ENCODE peak calls at places on chromosomes 3 and 15, in five cellular contexts. B, D, J, Q and U are unnamed samples.

GRCh38 chr15:87267798-87268197 is 988.7 kb downstream of the NTRK3 start:
- DNase-seq in B (no peak), D (no peak), J (no peak), Q (no peak), U (no peak)

GRCh38 chr15:62390793-62391543 is 225.9 kb upstream of the C2CD4B start:
- DNase-seq in B (peak), D (no peak), J (no peak), Q (no peak), U (peak)

GRCh38 chr3:134291300-134292254 is 40.9 kb upstream of the RYK start:
- DNase-seq in B (no peak), D (no peak), J (no peak), Q (no peak), U (peak)

GRCh38 chr15:53962646-53963561 is 15.3 kb upstream of the UNC13C start:
- DNase-seq in B (no peak), D (no peak), J (no peak), Q (peak), U (no peak)

GRCh38 chr15:77720617-77721016 is 87.9 kb upstream of the LINGO1 start:
- DNase-seq in B (no peak), D (no peak), J (no peak), Q (no peak), U (no peak)

GRCh38 chr3:197519801-197520211 is 36.0 kb downstream of the BDH1 start:
- DNase-seq in B (no peak), D (no peak), J (no peak), Q (no peak), U (no peak)

GRCh38 chr3:42013652-42014442 is 51.9 kb upstream of the ULK4 start:
- DNase-seq in B (no peak), D (no peak), J (no peak), Q (peak), U (peak)

GRCh38 chr15:64979252-64979710 is 10.4 kb downstream of the SPG21 start:
- DNase-seq in B (no peak), D (no peak), J (no peak), Q (no peak), U (no peak)

GRCh38 chr15:52464478-52464877 is 64.2 kb downstream of the MYO5A start:
- DNase-seq in B (no peak), D (no peak), J (no peak), Q (no peak), U (no peak)

GRCh38 chr3:59245300-59245878 is 195.6 kb upstream of the CFAP20DC start:
- DNase-seq in B (no peak), D (no peak), J (no peak), Q (no peak), U (no peak)

GRCh38 chr3:4757056-4757948 is 221.9 kb upstream of the BHLHE40 start:
- DNase-seq in B (no peak), D (no peak), J (no peak), Q (no peak), U (no peak)

GRCh38 chr3:152258448-152259302 is 10.1 kb upstream of the MBNL1 start:
- DNase-seq in B (no peak), D (peak), J (peak), Q (peak), U (peak)

GRCh38 chr3:46372492-46373359 is 2.0 kb downstream of the CCR5 start:
- DNase-seq in B (no peak), D (no peak), J (no peak), Q (no peak), U (no peak)

GRCh38 chr15:63998489-63998888 is 47.8 kb downstream of the DAPK2 start:
- DNase-seq in B (no peak), D (no peak), J (no peak), Q (no peak), U (no peak)

GRCh38 chr15:92077353-92078080 is 224.0 kb downstream of the SLCO3A1 start:
- DNase-seq in B (no peak), D (no peak), J (peak), Q (peak), U (peak)

GRCh38 chr3:142923694-142924093 is 34.8 kb upstream of the PCOLCE2 start:
- DNase-seq in B (no peak), D (no peak), J (no peak), Q (no peak), U (no peak)

GRCh38 chr3:109685084-109686079 is 348.0 kb upstream of the DPPA4 start:
- DNase-seq in B (no peak), D (peak), J (peak), Q (no peak), U (peak)

GRCh38 chr3:94050546-94050945 is 12.2 kb downstream of the DHFR2 start:
- DNase-seq in B (no peak), D (no peak), J (no peak), Q (no peak), U (no peak)

GRCh38 chr3:48433472-48434118 is 3.7 kb upstream of the PLXNB1 start:
- DNase-seq in B (no peak), D (no peak), J (no peak), Q (no peak), U (no peak)

GRCh38 chr3:48430359-48431101 is 644 bp upstream of the PLXNB1 start:
- DNase-seq in B (no peak), D (no peak), J (no peak), Q (no peak), U (no peak)

GRCh38 chr3:48434591-48435222 is 4.8 kb upstream of the PLXNB1 start:
- DNase-seq in B (no peak), D (no peak), J (no peak), Q (no peak), U (no peak)

GRCh38 chr3:48431224-48432029 is 1.5 kb upstream of the PLXNB1 start:
- DNase-seq in B (no peak), D (no peak), J (no peak), Q (no peak), U (no peak)

DNA sequence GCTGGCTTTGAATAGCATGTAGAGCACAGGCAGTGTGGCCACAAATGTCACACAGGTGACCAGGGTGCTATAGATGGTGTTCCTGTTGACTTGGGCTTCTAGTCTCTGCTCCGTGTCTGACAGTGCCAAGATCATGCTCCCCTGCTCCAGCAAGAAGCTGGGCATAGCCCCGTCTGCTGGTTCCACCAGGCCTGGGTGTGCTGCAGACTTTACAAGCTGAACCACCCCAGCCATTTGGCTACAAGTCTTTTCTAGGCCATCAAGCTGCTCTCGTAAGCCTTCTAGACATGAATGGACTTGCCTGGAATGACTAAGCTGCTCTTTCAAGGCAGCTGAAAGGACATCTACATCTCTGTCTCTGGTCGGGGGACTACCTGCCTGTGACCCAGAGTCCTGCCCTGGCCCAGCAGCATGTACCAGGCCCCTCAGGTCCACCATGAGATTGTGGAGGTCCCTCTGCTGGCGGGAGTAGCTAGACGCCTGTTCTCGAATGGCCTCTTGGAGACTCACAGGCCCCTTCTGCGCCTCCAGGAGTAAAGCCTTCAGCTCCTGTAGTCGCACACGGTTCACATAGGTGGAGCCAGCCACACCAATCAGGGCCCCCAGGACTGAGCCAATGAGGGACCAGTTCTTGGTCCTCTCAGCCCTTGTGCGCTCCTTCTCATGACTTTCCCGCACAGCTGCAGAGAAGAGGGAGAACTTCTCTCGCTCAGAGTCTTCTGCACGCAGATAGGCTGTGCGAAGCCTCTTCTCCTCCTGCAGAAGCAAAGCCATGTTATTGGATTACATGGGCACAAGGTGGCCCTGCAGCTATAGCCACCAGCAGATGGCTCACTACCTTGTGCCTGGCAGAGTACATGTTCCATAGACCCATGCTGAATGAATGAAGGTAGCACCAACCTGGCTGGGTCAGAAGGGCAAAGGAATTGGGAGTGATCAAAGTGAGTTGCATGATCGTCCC is 2.8 kb upstream of the PLXNB1 start:
- DNase-seq in B (no peak), D (no peak), J (no peak), Q (no peak), U (no peak)
- TF ChIP-seq CTCF in B (no peak), D (peak), J (no peak), Q (no peak), U (no peak)

GRCh38 chr3:119575507-119575906 is 3.8 kb upstream of the ADPRH start:
- DNase-seq in B (no peak), D (no peak), J (no peak), Q (no peak), U (no peak)

GRCh38 chr3:119579366-119580147 is at the start of gene ADPRH:
- DNase-seq in B (peak), D (peak), J (peak), Q (peak), U (peak)

GRCh38 chr3:119582178-119582577 is 2.9 kb downstream of the ADPRH start:
- DNase-seq in B (no peak), D (no peak), J (no peak), Q (no peak), U (no peak)

GRCh38 chr3:119585193-119585592 is 5.9 kb downstream of the ADPRH start:
- DNase-seq in B (no peak), D (no peak), J (no peak), Q (no peak), U (no peak)

GRCh38 chr3:119580148-119580760 is 962 bp downstream of the ADPRH start:
- DNase-seq in B (peak), D (no peak), J (no peak), Q (no peak), U (no peak)
- TF ChIP-seq CTCF in B (no peak), D (no peak), J (no peak), Q (no peak), U (peak)

GRCh38 chr3:88057650-88058321 is 1.0 kb downstream of the CGGBP1 start:
- DNase-seq in B (no peak), D (no peak), J (no peak), Q (no peak), U (no peak)
- TF ChIP-seq CTCF in B (no peak), D (peak), J (no peak), Q (peak), U (no peak)

GRCh38 chr3:180457238-180457637 is 144.7 kb upstream of the TTC14 start:
- DNase-seq in B (no peak), D (no peak), J (no peak), Q (no peak), U (no peak)
- TF ChIP-seq CTCF in B (no peak), D (no peak), J (no peak), Q (no peak), U (no peak)

GRCh38 chr15:76196286-76196948 is 114.9 kb downstream of the ETFA start:
- DNase-seq in B (peak), D (no peak), J (no peak), Q (no peak), U (peak)
- TF ChIP-seq CTCF in B (no peak), D (no peak), J (no peak), Q (no peak), U (no peak)

GRCh38 chr3:65830948-65831732 is 207.6 kb downstream of the MAGI1 start:
- DNase-seq in B (no peak), D (no peak), J (no peak), Q (no peak), U (no peak)

GRCh38 chr3:65829228-65829627 is 209.5 kb downstream of the MAGI1 start:
- DNase-seq in B (no peak), D (no peak), J (no peak), Q (no peak), U (no peak)

GRCh38 chr3:65833761-65834505 is 204.8 kb downstream of the MAGI1 start:
- DNase-seq in B (no peak), D (no peak), J (no peak), Q (no peak), U (no peak)

GRCh38 chr3:65828706-65829105 is 210.0 kb downstream of the MAGI1 start:
- DNase-seq in B (no peak), D (no peak), J (no peak), Q (no peak), U (no peak)

DNA sequence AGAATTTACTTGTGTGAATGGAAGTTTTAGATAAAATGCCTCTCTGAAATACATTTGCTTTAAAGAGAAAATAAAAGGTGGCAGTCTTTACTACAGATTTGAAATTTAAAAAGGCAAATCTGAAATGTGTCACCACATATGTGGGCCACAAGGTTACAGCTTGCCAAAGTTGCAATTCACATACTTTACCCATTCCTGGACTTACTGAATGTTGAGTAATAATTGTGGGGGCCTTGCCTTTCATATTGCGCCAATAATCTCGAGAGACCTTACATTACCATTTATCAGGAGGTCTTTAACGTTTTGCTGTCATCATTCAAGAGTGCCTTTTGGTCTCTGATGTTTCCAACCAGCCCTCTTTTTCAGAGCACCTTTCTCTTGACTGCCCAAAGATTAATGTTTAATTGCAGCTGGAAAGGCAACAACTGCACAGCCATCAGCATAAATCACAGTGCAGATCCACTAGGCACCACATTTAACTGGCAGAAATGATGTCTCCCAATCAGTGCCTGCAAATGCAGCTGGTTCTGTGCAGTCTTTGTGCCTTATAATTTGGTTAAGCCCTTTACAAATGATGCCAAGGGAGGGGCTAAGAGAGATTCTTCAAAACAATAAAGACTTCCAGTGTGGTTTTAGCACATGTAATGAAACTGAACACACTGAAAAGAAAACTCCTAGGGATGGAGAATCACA is 206.8 kb downstream of the MAGI1 start:
- DNase-seq in B (no peak), D (no peak), J (no peak), Q (no peak), U (no peak)
- TF ChIP-seq CTCF in B (no peak), D (no peak), J (no peak), Q (no peak), U (no peak)

DNA sequence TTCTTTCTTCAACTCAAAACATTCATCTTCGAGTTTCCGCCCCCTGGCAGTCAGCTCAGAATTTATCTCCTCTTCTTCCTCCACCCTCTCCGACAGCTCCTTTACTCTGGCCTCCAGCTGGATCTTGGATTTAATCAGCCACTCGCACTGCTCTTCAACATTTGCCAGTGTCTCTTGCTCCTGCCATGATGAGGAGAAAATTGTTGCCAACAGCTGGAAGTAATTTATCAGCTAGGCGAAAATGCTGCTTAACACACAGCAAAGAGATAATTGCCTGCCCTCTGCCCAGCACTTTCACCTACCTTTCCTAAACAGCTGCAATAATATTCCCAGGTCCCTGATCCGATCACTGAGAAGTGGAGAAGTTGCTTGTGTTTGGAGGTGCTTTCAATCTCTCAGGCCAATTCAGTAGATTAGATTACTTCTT is 69.3 kb downstream of the MYH15 start:
- DNase-seq in B (no peak), D (no peak), J (no peak), Q (no peak), U (no peak)
- TF ChIP-seq CTCF in B (no peak), D (no peak), J (no peak), Q (no peak), U (no peak)

GRCh38 chr3:132840201-132840700 is 118.0 kb upstream of the NPHP3 start:
- DNase-seq in B (no peak), D (no peak), J (no peak), Q (no peak), U (no peak)

GRCh38 chr3:132838477-132838876 is 116.3 kb upstream of the NPHP3 start:
- DNase-seq in B (no peak), D (no peak), J (no peak), Q (no peak), U (no peak)

GRCh38 chr3:132837615-132838014 is 115.4 kb upstream of the NPHP3 start:
- DNase-seq in B (no peak), D (no peak), J (no peak), Q (no peak), U (no peak)

GRCh38 chr3:132834327-132834726 is 112.1 kb upstream of the NPHP3 start:
- DNase-seq in B (no peak), D (no peak), J (no peak), Q (no peak), U (no peak)
- TF ChIP-seq CTCF in B (no peak), D (no peak), J (no peak), Q (no peak), U (no peak)